ENCODE peak calls at places on chromosome 2, in six cellular contexts. E, B, J, S, K and F are unnamed samples.
A peak's percentile ranks its signal among the peaks of the same experiment; 100 is the strongest.

GRCh38 chr2:242034996-242035814 is 165.7 kb downstream of the RTP5 start:
- DNase-seq in E (no peak), B (no peak), J (no peak), S (no peak), K (no peak), F (no peak)

GRCh38 chr2:148259674-148260073 is 238.8 kb downstream of the MBD5 start:
- DNase-seq in E (peak; percentile 45), B (no peak), J (no peak), S (peak; percentile 40), K (no peak), F (no peak)

GRCh38 chr2:240163844-240164574 is 23.6 kb upstream of the OTOS start:
- DNase-seq in E (no peak), B (no peak), J (no peak), S (no peak), K (no peak), F (no peak)

GRCh38 chr2:10135296-10136089 is 13.0 kb downstream of the RRM2 start:
- DNase-seq in E (peak; percentile 46), B (no peak), J (peak; percentile 38), S (peak; percentile 53), K (no peak), F (no peak)

GRCh38 chr2:147242445-147242844 is 602.4 kb upstream of the ACVR2A start:
- DNase-seq in E (no peak), B (no peak), J (no peak), S (no peak), K (no peak), F (no peak)

GRCh38 chr2:239464166-239465016 is 63.6 kb upstream of the HDAC4 start:
- DNase-seq in E (no peak), B (no peak), J (no peak), S (no peak), K (no peak), F (no peak)

GRCh38 chr2:241774419-241775222 is 2.0 kb upstream of the GAL3ST2 start:
- DNase-seq in E (no peak), B (no peak), J (no peak), S (peak; percentile 79), K (peak; percentile 63), F (peak; percentile 29)

GRCh38 chr2:191245046-191245868 is at the start of gene MYO1B:
- DNase-seq in E (peak; percentile 89), B (no peak), J (peak; percentile 10), S (peak; percentile 74), K (peak; percentile 94), F (peak; percentile 59)

GRCh38 chr2:100739735-100740432 is 80.1 kb upstream of the NPAS2 start:
- DNase-seq in E (no peak), B (no peak), J (peak; percentile 26), S (no peak), K (no peak), F (no peak)

DNA sequence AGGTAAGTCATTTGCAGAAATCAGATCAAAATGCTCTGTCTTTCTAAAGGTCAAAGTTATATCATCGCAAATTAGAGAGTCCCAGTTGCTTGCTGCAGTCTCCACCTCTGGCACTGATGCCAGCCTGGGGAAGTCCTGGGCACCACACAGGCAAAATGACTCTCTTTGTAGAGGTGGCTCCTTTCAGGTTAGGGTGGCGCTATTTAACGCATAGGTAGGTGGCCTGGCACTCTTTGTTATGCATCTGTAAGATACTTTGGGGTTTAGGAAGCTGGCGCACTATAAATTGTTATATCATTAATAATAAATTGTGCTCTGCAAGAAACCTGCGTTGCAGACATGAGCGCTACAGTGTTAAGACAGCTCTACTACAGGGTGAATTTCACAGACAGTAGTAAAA is 268.5 kb downstream of the ICOS start:
- DNase-seq in E (no peak), B (no peak), J (no peak), S (no peak), K (no peak), F (no peak)
- TF ChIP-seq RAD21 in E (no peak), B (no peak), J (no peak), S (no peak), K (no peak), F (no peak)

GRCh38 chr2:71640459-71640858 is 187.1 kb downstream of the DYSF start:
- DNase-seq in E (no peak), B (no peak), J (no peak), S (no peak), K (no peak), F (no peak)
- TF ChIP-seq RAD21 in E (no peak), B (no peak), J (no peak), S (no peak), K (no peak), F (no peak)

GRCh38 chr2:26633351-26633945 is 7.7 kb downstream of the CIB4 start:
- DNase-seq in E (no peak), B (no peak), J (no peak), S (no peak), K (no peak), F (no peak)
- TF ChIP-seq RAD21 in E (no peak), B (no peak), J (no peak), S (no peak), K (no peak), F (no peak)

GRCh38 chr2:231890896-231891513 is 35.2 kb downstream of the NPPC start:
- DNase-seq in E (no peak), B (no peak), J (no peak), S (no peak), K (no peak), F (no peak)
- TF ChIP-seq RAD21 in E (no peak), B (no peak), J (no peak), S (no peak), K (no peak), F (no peak)